ENCODE peak calls at places on chromosome 19, in eight cellular contexts. H, X, D, P, Z, A, J and O are unnamed samples.

GRCh38 chr19:18097217-18097992 is at the start of gene MAST3:
- DNase-seq in H (peak; percentile 87), X (peak; percentile 92), D (no peak), P (peak; percentile 86), Z (peak; percentile 92), A (peak; percentile 79), J (peak; percentile 93), O (peak; percentile 89)

GRCh38 chr19:35557539-35558399 is 5.7 kb downstream of the ATP4A start:
- DNase-seq in H (peak; percentile 71), X (peak; percentile 18), D (peak; percentile 81), P (peak; percentile 50), Z (peak; percentile 54), A (peak; percentile 49), J (peak; percentile 16), O (no peak)

GRCh38 chr19:28920269-28921066 is 292.5 kb downstream of the UQCRFS1 start:
- DNase-seq in H (no peak), X (no peak), D (no peak), P (peak; percentile 13), Z (no peak), A (no peak), J (no peak), O (no peak)

GRCh38 chr19:36915992-36916830 is at the start of the genes ZNF568 and ZNF829:
- DNase-seq in H (peak; percentile 77), X (peak; percentile 92), D (peak; percentile 96), P (peak; percentile 87), Z (peak; percentile 97), A (peak; percentile 91), J (peak; percentile 92), O (no peak)

GRCh38 chr19:45842198-45842597 is 20.7 kb downstream of the SYMPK start:
- DNase-seq in H (no peak), X (no peak), D (no peak), P (no peak), Z (no peak), A (no peak), J (no peak), O (no peak)

GRCh38 chr19:51327066-51327985 is 14.6 kb downstream of the VSIG10L start:
- DNase-seq in H (peak; percentile 76), X (peak; percentile 21), D (no peak), P (peak; percentile 60), Z (peak; percentile 58), A (peak; percentile 12), J (peak; percentile 35), O (no peak)

GRCh38 chr19:49069026-49069425 is 3.5 kb downstream of the KCNA7 start:
- DNase-seq in H (no peak), X (no peak), D (no peak), P (no peak), Z (no peak), A (no peak), J (no peak), O (no peak)

GRCh38 chr19:55146078-55146647 is 2.8 kb downstream of the TNNT1 start:
- DNase-seq in H (no peak), X (no peak), D (no peak), P (no peak), Z (no peak), A (peak; percentile 55), J (no peak), O (peak; percentile 78)

GRCh38 chr19:48696353-48697010 is 711 bp downstream of the FUT2 start:
- DNase-seq in H (peak; percentile 38), X (no peak), D (no peak), P (no peak), Z (no peak), A (no peak), J (no peak), O (no peak)